ENCODE peak calls at places on chromosomes 7 and 10, in five cellular contexts. C is ovary; U is mucosa of gallbladder; A is CD8-positive, alpha-beta T cell; V is ELR. S is an unnamed sample.

GRCh38 chr10:127881262-127881661 is 11.5 kb downstream of the CLRN3 start:
- DNase-seq in U (peak; percentile 72), A (no peak), V (no peak), C (no peak), S (no peak)

GRCh38 chr7:157072361-157072760 is 61.9 kb upstream of the MNX1 start:
- DNase-seq in C (no peak), V (no peak), U (no peak), A (no peak), S (no peak)

GRCh38 chr10:44195120-44196007 is 189.5 kb downstream of the CXCL12 start:
- DNase-seq in A (no peak), C (peak; percentile 42), U (peak; percentile 82), V (peak; percentile 82), S (peak; percentile 81)

GRCh38 chr10:97854735-97855134 is 5.1 kb downstream of the GOLGA7B start:
- DNase-seq in V (peak; percentile 14), C (no peak), A (no peak), U (no peak), S (no peak)

GRCh38 chr10:33365871-33366411 is 31.5 kb upstream of the NRP1 start:
- DNase-seq in V (peak; percentile 99), C (no peak), A (no peak), U (no peak), S (peak; percentile 99)

GRCh38 chr7:66778201-66778600 is 37.7 kb downstream of the RABGEF1 start:
- DNase-seq in U (no peak), V (peak; percentile 21), C (no peak), A (no peak), S (no peak)

GRCh38 chr10:75465110-75465509 is 33.7 kb downstream of the LRMDA start:
- DNase-seq in C (no peak), A (no peak), U (no peak), V (no peak), S (no peak)

GRCh38 chr7:115911466-115911865 is 119.1 kb downstream of the TFEC start:
- DNase-seq in V (peak; percentile 30), A (no peak), C (no peak), U (no peak), S (no peak)

GRCh38 chr10:5142199-5142598 is 42.8 kb downstream of the AKR1C8 start:
- DNase-seq in U (no peak), V (no peak), C (no peak), A (no peak), S (no peak)

GRCh38 chr10:80459047-80459865 is 5.1 kb downstream of the TSPAN14 start:
- DNase-seq in C (no peak), U (peak; percentile 45), A (peak; percentile 75), V (peak; percentile 87), S (peak; percentile 92)

GRCh38 chr7:87541648-87542047 is 59.0 kb downstream of the ABCB1 start:
- DNase-seq in V (no peak), A (no peak), C (no peak), U (no peak), S (no peak)

GRCh38 chr10:115956225-115957009 is 316.6 kb downstream of the GFRA1 start:
- DNase-seq in C (no peak), U (no peak), A (no peak), V (peak; percentile 79), S (peak; percentile 48)

GRCh38 chr7:156612930-156613329 is 27.6 kb upstream of the RNF32 start:
- DNase-seq in U (peak; percentile 45), C (no peak), V (no peak), A (peak; percentile 77), S (no peak)

GRCh38 chr10:88232029-88232895 is 350.9 kb downstream of the RNLS start:
- DNase-seq in C (peak; percentile 71), A (no peak), V (no peak), U (peak; percentile 43), S (no peak)

GRCh38 chr7:38753347-38753746 is 122.2 kb upstream of the AMPH start:
- DNase-seq in C (no peak), V (no peak), U (no peak), A (no peak), S (no peak)

GRCh38 chr10:84267503-84268126 is 22.8 kb downstream of the RGR start:
- DNase-seq in V (peak; percentile 71), C (no peak), A (peak; percentile 65), U (no peak), S (peak; percentile 59)

GRCh38 chr7:41188163-41189130 is 514.4 kb downstream of the INHBA start:
- DNase-seq in C (no peak), V (peak; percentile 98), U (no peak), A (no peak), S (peak; percentile 96)

GRCh38 chr7:98222533-98223195 is 11.4 kb downstream of the BHLHA15 start:
- DNase-seq in U (no peak), C (no peak), A (no peak), V (no peak), S (no peak)

GRCh38 chr7:2230882-2231281 is 1.9 kb downstream of the MAD1L1 start:
- DNase-seq in U (no peak), V (no peak), A (no peak), C (no peak), S (no peak)

GRCh38 chr7:79593819-79594218 is 140.4 kb upstream of the MAGI2 start:
- DNase-seq in C (no peak), A (no peak), V (no peak), U (peak; percentile 20), S (no peak)

GRCh38 chr10:12684784-12685183 is 316.7 kb downstream of the CCDC3 start:
- DNase-seq in C (no peak), A (no peak), U (no peak), V (no peak), S (no peak)

GRCh38 chr10:57964371-57964770 is 303.3 kb downstream of the IPMK start:
- DNase-seq in V (peak; percentile 92), A (no peak), C (no peak), U (no peak), S (peak; percentile 23)

GRCh38 chr10:28463676-28464395 is 69.1 kb upstream of the WAC start:
- DNase-seq in V (no peak), A (no peak), C (no peak), U (peak; percentile 71), S (no peak)

GRCh38 chr10:74593470-74593869 is 232.9 kb upstream of the KAT6B start:
- DNase-seq in U (no peak), V (peak; percentile 54), C (no peak), A (no peak), S (peak; percentile 91)

GRCh38 chr7:90178592-90179279 is 24.5 kb downstream of the STEAP1 start:
- DNase-seq in C (no peak), A (no peak), U (no peak), V (peak; percentile 95), S (peak; percentile 96)

GRCh38 chr7:16345979-16346958 is 75.1 kb downstream of the CRPPA start:
- DNase-seq in V (peak; percentile 85), A (no peak), U (no peak), C (no peak), S (peak; percentile 87)

GRCh38 chr7:30411897-30412296 is 66.7 kb downstream of the NOD1 start:
- DNase-seq in U (no peak), A (no peak), V (no peak), C (no peak), S (no peak)

GRCh38 chr7:28435152-28435551 is 22.8 kb downstream of the CREB5 start:
- DNase-seq in C (no peak), U (no peak), A (no peak), V (no peak), S (no peak)